ENCODE peak calls at places on chromosomes 13 and 19, in six cellular contexts. H, Z, F, V, S and P are unnamed samples.

GRCh38 chr19:50835785-50836542 is 2.6 kb upstream of the KLK15 start:
- DNase-seq in H (peak; percentile 45), F (peak; percentile 96), V (peak; percentile 38), S (peak; percentile 26), Z (peak; percentile 83), P (peak; percentile 96)

GRCh38 chr19:29478578-29479565 is 46.9 kb upstream of the VSTM2B start:
- DNase-seq in H (no peak), F (peak; percentile 58), V (peak; percentile 13), S (no peak), Z (peak; percentile 50), P (peak; percentile 61)

GRCh38 chr13:103203750-103204330 is 137.6 kb upstream of the SLC10A2 start:
- DNase-seq in V (no peak), H (no peak), Z (no peak), S (no peak), F (no peak), P (no peak)

GRCh38 chr19:34838248-34838647 is 65.2 kb upstream of the ZNF599 start:
- DNase-seq in H (no peak), S (no peak), V (peak; percentile 15), F (peak; percentile 69), Z (peak; percentile 39), P (peak; percentile 45)

GRCh38 chr13:43195112-43195511 is 171.7 kb downstream of the DNAJC15 start:
- DNase-seq in F (no peak), S (no peak), H (no peak), V (no peak), Z (no peak), P (no peak)

GRCh38 chr19:29690842-29691241 is 24.2 kb downstream of the C19orf12 start:
- DNase-seq in V (peak; percentile 67), Z (peak; percentile 83), S (no peak), H (peak; percentile 49), F (no peak), P (peak; percentile 82)

GRCh38 chr13:50735071-50735470 is 108.4 kb downstream of the DLEU7 start:
- DNase-seq in Z (no peak), F (no peak), V (no peak), H (no peak), S (no peak), P (no peak)

GRCh38 chr13:36207672-36208071 is 6.7 kb downstream of the SOHLH2 start:
- DNase-seq in S (no peak), Z (no peak), V (no peak), F (no peak), H (no peak), P (no peak)

GRCh38 chr13:31950121-31950810 is 81.3 kb upstream of the FRY start:
- DNase-seq in S (no peak), Z (no peak), F (no peak), H (no peak), V (no peak), P (no peak)

GRCh38 chr13:36975172-36975571 is 24.0 kb downstream of the ALG5 start:
- DNase-seq in H (no peak), V (no peak), Z (no peak), S (no peak), F (no peak), P (no peak)

GRCh38 chr19:48346161-48346560 is 17.6 kb downstream of the TMEM143 start:
- DNase-seq in F (no peak), V (no peak), S (no peak), Z (no peak), H (no peak), P (no peak)

GRCh38 chr19:10567696-10568443 is 909 bp downstream of the CDKN2D start:
- DNase-seq in F (no peak), V (no peak), Z (no peak), S (no peak), H (no peak), P (no peak)

GRCh38 chr19:21321134-21321533 is 8.1 kb downstream of the ZNF708 start:
- DNase-seq in S (no peak), F (no peak), H (no peak), Z (no peak), V (no peak), P (no peak)

GRCh38 chr13:87259479-87260083 is 411.6 kb upstream of the SLITRK5 start:
- DNase-seq in F (peak; percentile 2), V (peak; percentile 8), Z (peak; percentile 22), S (no peak), H (no peak), P (no peak)

GRCh38 chr13:99766641-99767045 is 204.9 kb downstream of the ZIC5 start:
- DNase-seq in H (no peak), S (no peak), V (peak; percentile 6), F (no peak), Z (no peak), P (no peak)

GRCh38 chr13:25874907-25875306 is 176.9 kb downstream of the SHISA2 start:
- DNase-seq in F (no peak), V (no peak), Z (no peak), H (no peak), S (no peak), P (no peak)

GRCh38 chr19:16366433-16367268 is 42.0 kb downstream of the KLF2 start:
- DNase-seq in Z (no peak), F (no peak), V (no peak), H (no peak), S (peak; percentile 69), P (no peak)

GRCh38 chr13:112779856-112780604 is 90.2 kb downstream of the ATP11A start:
- DNase-seq in S (no peak), F (peak; percentile 12), H (peak; percentile 52), Z (no peak), V (no peak), P (no peak)

GRCh38 chr13:113393572-113394503 is 29.9 kb upstream of the GRTP1 start:
- DNase-seq in V (peak; percentile 62), H (peak; percentile 59), S (peak; percentile 1), Z (peak; percentile 68), F (no peak), P (peak; percentile 82)

GRCh38 chr19:18046066-18046718 is 38.2 kb downstream of the ARRDC2 start:
- DNase-seq in Z (peak; percentile 54), S (no peak), H (peak; percentile 82), V (peak; percentile 31), F (no peak), P (peak; percentile 42)

GRCh38 chr13:101309014-101309619 is 107.2 kb downstream of the NALCN start:
- DNase-seq in S (no peak), F (no peak), Z (no peak), H (peak; percentile 46), V (no peak), P (no peak)
- TF ChIP-seq USF2 in S (no peak), F (no peak), Z (no peak), H (no peak), V (no peak), P (no peak)

GRCh38 chr13:98752111-98752941 is at the start of gene SLC15A1:
- DNase-seq in S (no peak), F (peak; percentile 70), V (no peak), Z (no peak), H (no peak), P (no peak)
- H3K27ac ChIP-seq in S (no peak within 1 kb of the TSS), F (no peak within 1 kb of the TSS), V (no peak within 1 kb of the TSS), Z (peak within 1 kb of the TSS; percentile 72), H (no peak within 1 kb of the TSS), P (no peak within 1 kb of the TSS)

GRCh38 chr13:24275041-24275440 is 34.3 kb upstream of the C1QTNF9 start:
- DNase-seq in S (no peak), V (no peak), H (no peak), F (no peak), Z (no peak), P (no peak)
- TF ChIP-seq USF2 in S (no peak), V (no peak), H (no peak), F (no peak), Z (no peak), P (no peak)

GRCh38 chr13:110421061-110421460 is 114.0 kb downstream of the COL4A2 start:
- DNase-seq in F (no peak), S (no peak), Z (no peak), V (no peak), H (no peak), P (no peak)
- H3K27ac ChIP-seq in F (no peak overlapping the region), S (no peak overlapping the region), Z (peak overlapping the region; percentile 84), V (no peak overlapping the region), H (no peak overlapping the region), P (no peak overlapping the region)

DNA sequence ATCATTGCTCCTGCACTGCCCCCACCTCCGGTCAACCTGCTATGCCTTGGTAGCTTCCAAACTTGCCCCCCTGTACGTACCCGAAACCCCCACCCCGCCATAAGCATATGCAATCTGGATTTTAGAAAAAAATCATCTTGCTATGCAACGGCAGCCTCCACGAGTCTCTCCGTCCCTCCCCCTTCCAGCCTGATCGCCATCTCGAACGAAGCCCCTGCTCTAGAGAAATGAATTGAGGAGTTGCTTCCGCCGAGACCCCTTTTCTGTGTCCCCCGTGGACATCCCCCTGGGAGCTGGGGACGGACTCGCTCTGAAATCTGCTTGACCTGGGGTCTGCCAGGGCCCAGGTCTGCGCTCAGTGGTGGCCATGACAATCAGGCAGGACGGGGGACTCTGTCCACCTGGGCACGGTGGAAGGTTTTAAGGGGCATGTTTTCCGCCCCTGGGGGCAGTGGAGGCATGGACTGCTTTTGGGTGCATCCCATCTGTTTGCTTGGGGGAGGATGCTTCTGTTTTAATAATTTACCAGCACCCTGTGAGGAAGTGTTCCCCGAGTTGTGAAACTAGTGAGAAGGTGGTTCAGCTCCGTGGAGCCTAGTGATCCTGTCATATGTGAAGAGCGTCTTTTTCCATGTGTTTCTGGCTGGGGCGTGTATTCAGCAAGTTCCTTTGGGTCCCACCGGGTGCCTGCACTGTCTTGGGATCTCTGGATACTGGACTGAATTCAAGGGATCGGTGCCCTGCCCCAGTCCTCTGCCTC is 1.0 kb downstream of the KDM4B start:
- DNase-seq in V (no peak), F (peak; percentile 47), H (no peak), Z (no peak), S (peak; percentile 27), P (no peak)
- TF ChIP-seq USF2 in V (no peak), F (no peak), H (no peak), Z (no peak), S (no peak), P (no peak)